ENCODE peak calls at places on chromosomes 1 and 21, in five cellular contexts. Y is fibroblast of lung; L is CD8-positive, alpha-beta T cell; J is neural crest cell; H is AG10803. D is an unnamed sample.

GRCh38 chr1:183841950-183842816 is 37.3 kb downstream of the RGL1 start:
- DNase-seq in Y (peak; percentile 98), L (no peak), J (no peak), H (peak; percentile 98), D (peak; percentile 45)

GRCh38 chr1:27635410-27636142 is 591 bp upstream of the FGR start:
- DNase-seq in L (no peak), J (no peak), Y (no peak), H (no peak), D (no peak)

GRCh38 chr1:244849189-244849866 is 13.9 kb downstream of the COX20 start:
- DNase-seq in Y (no peak), J (no peak), H (no peak), L (no peak), D (no peak)

GRCh38 chr21:29175408-29176147 is 45.1 kb downstream of the MAP3K7CL start:
- DNase-seq in L (no peak), Y (no peak), H (peak; percentile 23), J (no peak), D (no peak)

GRCh38 chr1:116760996-116761665 is 6.9 kb downstream of the CD2 start:
- DNase-seq in H (no peak), J (no peak), L (no peak), Y (no peak), D (no peak)

GRCh38 chr1:16046865-16047264 is 3.3 kb downstream of the CLCNKB start:
- DNase-seq in Y (peak; percentile 6), J (no peak), H (peak; percentile 35), L (no peak), D (no peak)

GRCh38 chr1:70200065-70200464 is 5.3 kb downstream of the LRRC40 start:
- DNase-seq in J (no peak), Y (no peak), L (no peak), H (no peak), D (no peak)

GRCh38 chr1:35426097-35426586 is 131.1 kb downstream of the KIAA0319L start:
- DNase-seq in L (no peak), J (no peak), H (no peak), Y (no peak), D (no peak)

GRCh38 chr1:54545916-54546635 is 2.0 kb upstream of the ACOT11 start:
- DNase-seq in L (no peak), J (no peak), Y (no peak), H (no peak), D (peak; percentile 12)

GRCh38 chr1:242468749-242469148 is 55.7 kb downstream of the PLD5 start:
- DNase-seq in L (no peak), Y (no peak), J (no peak), H (no peak), D (no peak)

GRCh38 chr1:181655756-181656155 is 172.4 kb downstream of the CACNA1E start:
- DNase-seq in H (no peak), Y (peak; percentile 62), L (no peak), J (no peak), D (no peak)

GRCh38 chr1:15064217-15064929 is 89.2 kb upstream of the TMEM51 start:
- DNase-seq in L (no peak), H (no peak), Y (no peak), J (no peak), D (no peak)

GRCh38 chr21:21436012-21436545 is 437.9 kb downstream of the NCAM2 start:
- DNase-seq in L (no peak), J (no peak), Y (peak; percentile 71), H (peak; percentile 11), D (no peak)

GRCh38 chr1:162145966-162146696 is 76.6 kb downstream of the NOS1AP start:
- DNase-seq in J (no peak), H (no peak), L (no peak), Y (no peak), D (no peak)

GRCh38 chr1:155294520-155295182 is 6.6 kb downstream of the PKLR start:
- DNase-seq in H (no peak), J (no peak), Y (no peak), L (no peak), D (no peak)

GRCh38 chr1:26584022-26584485 is 54.5 kb downstream of the RPS6KA1 start:
- DNase-seq in J (no peak), H (no peak), Y (no peak), L (no peak), D (peak; percentile 31)
- TF ChIP-seq CTCF in J (no peak), H (no peak), Y (no peak), L (no peak), D (peak; percentile 49)

DNA sequence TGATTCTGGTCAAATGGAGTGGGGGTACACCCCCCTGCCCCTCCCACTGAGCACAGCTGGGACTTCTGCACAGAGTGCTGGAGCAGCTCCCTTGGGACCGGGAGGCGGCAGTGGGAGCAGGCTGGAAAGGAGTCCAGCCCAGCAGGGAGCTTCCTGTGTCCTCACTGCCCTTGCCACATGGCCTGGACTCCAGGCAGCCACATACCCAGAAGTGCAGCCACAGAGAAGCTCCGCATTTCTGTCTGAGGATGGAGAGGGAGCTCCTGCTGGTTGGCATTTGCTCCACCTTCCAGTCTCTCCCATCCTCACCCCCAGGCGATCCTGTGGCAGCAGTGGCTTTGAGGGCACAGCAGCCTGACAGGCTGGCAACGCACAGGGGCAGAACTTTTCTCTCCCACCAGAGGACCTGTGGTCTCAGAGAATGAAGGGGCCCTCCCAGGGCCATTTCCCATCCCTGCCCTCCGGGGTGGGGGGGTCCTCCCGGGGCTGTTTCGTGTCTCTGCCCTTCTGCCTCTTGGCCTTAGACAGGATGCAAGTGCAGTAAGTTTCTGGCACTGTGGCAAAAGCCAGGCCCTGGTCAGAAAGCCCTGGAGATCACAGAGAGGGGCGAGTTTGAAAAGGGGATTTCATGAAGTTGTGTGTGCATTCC is 103.6 kb upstream of the COL6A1 start:
- DNase-seq in J (no peak), L (no peak), H (peak; percentile 40), Y (no peak), D (no peak)
- TF ChIP-seq CTCF in J (no peak), L (no peak), H (no peak), Y (no peak), D (no peak)

DNA sequence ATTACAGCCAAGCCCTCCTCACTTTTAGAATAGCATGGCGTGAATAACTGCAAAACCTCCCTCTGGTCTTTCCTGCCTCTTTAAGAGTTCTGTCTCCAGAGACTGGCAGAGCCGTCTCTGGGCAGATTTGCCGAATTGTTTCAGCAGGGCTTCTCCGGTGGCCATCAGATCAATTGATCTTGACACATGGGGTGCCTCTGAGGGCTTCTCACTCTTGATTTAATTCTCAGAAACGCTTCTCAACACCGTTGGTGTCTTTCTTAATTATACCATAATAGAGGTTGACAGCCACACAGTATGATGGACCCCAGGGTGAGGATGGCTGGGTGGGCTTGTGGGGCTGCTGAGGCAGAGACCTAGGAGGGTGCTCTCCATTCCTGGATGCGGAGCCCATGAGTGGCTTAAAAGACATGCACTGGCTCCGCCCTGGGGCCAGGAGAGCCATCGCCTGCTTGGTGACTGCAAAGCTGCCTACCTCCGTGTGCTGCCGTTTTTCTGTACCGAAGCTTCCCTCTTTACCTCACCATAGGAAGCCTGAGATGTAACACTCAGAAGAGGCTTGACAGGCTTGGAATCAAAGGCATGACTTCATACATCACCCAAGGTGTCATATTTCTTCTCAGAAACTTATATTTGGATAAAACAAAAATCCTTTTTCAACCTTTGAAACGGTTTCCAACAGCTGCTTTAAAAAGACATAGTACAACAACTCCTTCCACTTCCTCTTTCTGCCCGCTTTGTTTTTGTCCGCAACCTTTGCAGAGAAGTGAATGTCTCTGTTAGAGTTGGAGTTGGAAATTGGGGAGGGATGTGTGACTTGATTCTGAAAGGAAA is 82.9 kb downstream of the GALNT2 start:
- DNase-seq in H (no peak), L (no peak), Y (no peak), J (no peak), D (peak; percentile 63)
- TF ChIP-seq CTCF in H (no peak), L (no peak), Y (no peak), J (no peak), D (peak; percentile 31)

GRCh38 chr21:45269861-45270260 is 17.8 kb downstream of the POFUT2 start:
- DNase-seq in H (no peak), Y (no peak), J (no peak), L (no peak), D (no peak)

GRCh38 chr21:45266518-45267389 is 20.9 kb downstream of the POFUT2 start:
- DNase-seq in L (peak; percentile 50), Y (peak; percentile 34), J (no peak), H (peak; percentile 30), D (no peak)

GRCh38 chr21:45265721-45266517 is 21.8 kb downstream of the POFUT2 start:
- DNase-seq in J (no peak), Y (no peak), H (no peak), L (no peak), D (no peak)

GRCh38 chr21:45267390-45267760 is 20.3 kb downstream of the POFUT2 start:
- DNase-seq in H (no peak), Y (no peak), J (no peak), L (no peak), D (no peak)

DNA sequence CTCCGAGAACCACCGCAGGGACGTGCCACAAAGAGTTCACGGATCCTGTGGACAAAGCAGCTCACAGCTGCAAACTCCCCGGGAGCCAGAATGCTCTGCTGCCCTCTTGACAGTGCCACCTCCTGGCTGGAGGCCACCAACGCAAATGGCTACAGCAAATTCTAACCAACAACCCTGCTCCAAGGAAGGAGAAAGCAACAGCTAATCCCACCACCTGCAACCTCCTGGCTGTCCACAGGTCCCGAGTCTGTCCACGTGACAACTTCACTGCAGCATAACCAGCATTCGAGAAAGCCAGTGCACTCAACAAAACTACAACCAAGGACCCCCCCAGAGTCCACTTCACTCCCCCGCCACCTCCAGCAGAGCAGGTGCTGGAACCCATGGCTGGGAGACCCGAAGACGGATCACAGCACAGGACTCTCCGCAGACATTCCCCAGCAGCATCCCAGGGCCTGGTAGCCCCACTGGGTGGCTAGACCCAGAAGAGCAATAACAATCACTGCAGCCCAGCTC is 17.3 kb downstream of the POFUT2 start:
- DNase-seq in L (no peak), Y (no peak), J (no peak), H (peak; percentile 7), D (no peak)
- TF ChIP-seq CTCF in L (no peak), Y (no peak), J (no peak), H (no peak), D (peak; percentile 22)

GRCh38 chr21:44455524-44456206 is 355 bp downstream of the LRRC3 start:
- DNase-seq in Y (peak; percentile 13), L (peak; percentile 25), J (peak; percentile 28), H (peak; percentile 25), D (peak; percentile 79)
- TF ChIP-seq CTCF in Y (no peak), L (no peak), J (no peak), H (peak; percentile 25), D (peak; percentile 41)

DNA sequence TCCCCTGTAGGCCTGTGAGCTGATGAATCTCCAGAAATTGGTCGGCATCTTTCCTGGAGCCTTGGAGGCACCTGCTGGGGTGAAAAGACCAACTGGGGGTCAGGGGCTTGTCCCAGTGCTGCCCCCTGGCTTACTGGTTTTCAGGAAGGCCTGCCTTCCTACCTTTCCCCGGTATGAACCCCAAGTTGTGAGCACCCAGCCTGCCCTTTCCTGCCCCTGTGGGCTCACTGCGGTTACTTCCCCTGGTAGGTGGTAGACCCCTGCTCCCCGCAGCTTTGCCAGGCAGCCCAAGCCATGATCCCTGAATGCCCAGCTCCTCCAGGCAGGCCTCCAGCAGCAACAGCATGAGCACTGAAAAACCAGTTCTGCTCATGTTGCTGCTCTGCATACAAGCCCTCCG is 10.2 kb downstream of the DMRTB1 start:
- DNase-seq in L (no peak), J (no peak), Y (no peak), H (no peak), D (no peak)
- TF ChIP-seq CTCF in L (no peak), J (no peak), Y (no peak), H (no peak), D (no peak)